ENCODE peak calls at places on chromosomes 1 and 21, in six cellular contexts. R is effector memory CD8-positive, alpha-beta T cell; D is dorsolateral prefrontal cortex; I is activated gamma-delta T cell treated with Interleukin-2 at 50 U/mL for 16 hours; H is cardiac fibroblast; W is amniotic stem cell. N is an unnamed sample.

GRCh38 chr1:9589144-9589718 is 520 bp downstream of the TMEM201 start:
- DNase-seq in R (peak), D (no peak), I (peak), H (peak), W (no peak), N (peak)

GRCh38 chr1:117017648-117018047 is 16.1 kb downstream of the CD101 start:
- DNase-seq in R (no peak), D (no peak), I (no peak), H (no peak), W (no peak), N (no peak)

GRCh38 chr1:242761556-242761955 is 237.1 kb upstream of the PLD5 start:
- DNase-seq in R (no peak), D (no peak), I (no peak), H (no peak), W (no peak), N (no peak)

GRCh38 chr1:206933333-206933945 is 11.7 kb upstream of the FCMR start:
- DNase-seq in R (peak), D (no peak), I (peak), H (peak), W (no peak), N (peak)

GRCh38 chr21:27633631-27634030 is 666.7 kb upstream of the ADAMTS5 start:
- DNase-seq in R (no peak), D (no peak), I (no peak), H (no peak), W (no peak), N (no peak)

GRCh38 chr1:197896301-197896700 is 6.1 kb upstream of the C1orf53 start:
- DNase-seq in R (no peak), D (no peak), I (no peak), H (no peak), W (no peak), N (no peak)

GRCh38 chr1:91374086-91374485 is 30.6 kb downstream of the HFM1 start:
- DNase-seq in R (no peak), D (no peak), I (no peak), H (no peak), W (no peak), N (no peak)

GRCh38 chr1:244861683-244862082 is 2.7 kb downstream of the HNRNPU start:
- DNase-seq in R (no peak), D (no peak), I (no peak), H (no peak), W (no peak), N (no peak)

GRCh38 chr1:213327318-213327667 is 276.3 kb downstream of the RPS6KC1 start:
- DNase-seq in R (no peak), D (no peak), I (no peak), H (peak), W (peak), N (no peak)

GRCh38 chr1:161781995-161782394 is 15.9 kb downstream of the ATF6 start:
- DNase-seq in R (no peak), D (no peak), I (no peak), H (peak), W (no peak), N (no peak)

GRCh38 chr1:180424848-180425457 is 77.4 kb downstream of the ACBD6 start:
- DNase-seq in R (no peak), D (no peak), I (no peak), H (no peak), W (no peak), N (no peak)

GRCh38 chr1:89995595-89996397 is 886 bp downstream of the ZNF326 start:
- DNase-seq in R (no peak), D (no peak), I (no peak), H (peak), W (no peak), N (no peak)

GRCh38 chr1:33348676-33349080 is 27.8 kb upstream of the A3GALT2 start:
- DNase-seq in R (no peak), D (no peak), I (no peak), H (no peak), W (no peak), N (peak)

GRCh38 chr1:217067642-217068041 is 344.4 kb upstream of the ESRRG start:
- DNase-seq in R (no peak), D (no peak), I (no peak), H (no peak), W (no peak), N (no peak)

GRCh38 chr1:115134850-115135484 is 45.7 kb upstream of the TSPAN2 start:
- DNase-seq in R (no peak), D (no peak), I (no peak), H (peak), W (peak), N (no peak)

GRCh38 chr21:18248171-18248570 is 3.5 kb downstream of the CHODL start:
- DNase-seq in R (no peak), D (no peak), I (no peak), H (no peak), W (no peak), N (no peak)

GRCh38 chr1:155976062-155976912 is 2.1 kb downstream of the ARHGEF2 start:
- DNase-seq in R (peak), D (no peak), I (peak), H (peak), W (no peak), N (no peak)

GRCh38 chr1:29753771-29754607 is 517.7 kb downstream of the PTPRU start:
- DNase-seq in R (no peak), D (no peak), I (no peak), H (no peak), W (no peak), N (no peak)

GRCh38 chr1:38009841-38010180 is 2.7 kb upstream of the UTP11 start:
- DNase-seq in R (no peak), D (no peak), I (no peak), H (no peak), W (no peak), N (no peak)

GRCh38 chr1:88802950-88803349 is 88.4 kb downstream of the GTF2B start:
- DNase-seq in R (no peak), D (no peak), I (no peak), H (peak), W (no peak), N (no peak)

GRCh38 chr1:59990470-59990869 is 63.9 kb upstream of the CYP2J2 start:
- DNase-seq in R (no peak), D (no peak), I (no peak), H (no peak), W (no peak), N (no peak)

GRCh38 chr1:96945509-96946084 is 224.0 kb downstream of the PTBP2 start:
- DNase-seq in R (no peak), D (no peak), I (no peak), H (no peak), W (no peak), N (no peak)

GRCh38 chr1:82395450-82395849 is 594.7 kb downstream of the ADGRL2 start:
- DNase-seq in R (no peak), D (no peak), I (no peak), H (no peak), W (no peak), N (no peak)

GRCh38 chr1:218347316-218347712 is 2.2 kb downstream of the TGFB2 start:
- DNase-seq in R (no peak), D (no peak), I (no peak), H (peak), W (no peak), N (no peak)

GRCh38 chr1:40341509-40342380 is 24.7 kb upstream of the COL9A2 start:
- DNase-seq in R (no peak), D (no peak), I (no peak), H (no peak), W (no peak), N (no peak)

GRCh38 chr1:57848406-57848805 is 424.5 kb upstream of the DAB1 start:
- DNase-seq in R (no peak), D (no peak), I (no peak), H (peak), W (no peak), N (no peak)

GRCh38 chr1:161863549-161863948 is 97.4 kb downstream of the ATF6 start:
- DNase-seq in R (no peak), D (no peak), I (no peak), H (no peak), W (no peak), N (no peak)

GRCh38 chr21:27094182-27094948 is 127.5 kb upstream of the ADAMTS5 start:
- DNase-seq in R (no peak), D (no peak), I (no peak), H (no peak), W (no peak), N (no peak)

GRCh38 chr1:90718411-90719320 is 1.6 kb upstream of the BARHL2 start:
- DNase-seq in R (no peak), D (no peak), I (no peak), H (peak), W (no peak), N (no peak)